ENCODE peak calls at places on chromosomes 2 and 18, in four cellular contexts. One of them, this sample, is unnamed.

GRCh38 chr2:42567806-42568429 is 514 bp upstream of the MTA3 start:
- DNase-seq in stimulated activated CD8-positive, alpha-beta memory T cell treated with anti-CD3 and anti-CD28 coated beads, Interleukin-12 subunit alpha, Interleukin-12 subunit beta, amount 100 ng/mL, for 1 hour: no peak
- DNase-seq in KG1: no peak
- DNase-seq in activated B cell treated with CpG ODN at 0.5 μM for 24 hours: peak
- DNase-seq in this sample: no peak

GRCh38 chr2:240435955-240436625 is 627 bp downstream of the GPC1 start:
- DNase-seq in stimulated activated CD8-positive, alpha-beta memory T cell treated with anti-CD3 and anti-CD28 coated beads, Interleukin-12 subunit alpha, Interleukin-12 subunit beta, amount 100 ng/mL, for 1 hour: no peak
- DNase-seq in activated B cell treated with CpG ODN at 0.5 μM for 24 hours: peak
- DNase-seq in KG1: no peak
- DNase-seq in this sample: no peak

GRCh38 chr18:61992285-61992684 is 99.5 kb upstream of the RNF152 start:
- DNase-seq in activated B cell treated with CpG ODN at 0.5 μM for 24 hours: no peak
- DNase-seq in stimulated activated CD8-positive, alpha-beta memory T cell treated with anti-CD3 and anti-CD28 coated beads, Interleukin-12 subunit alpha, Interleukin-12 subunit beta, amount 100 ng/mL, for 1 hour: no peak
- DNase-seq in KG1: no peak
- DNase-seq in this sample: no peak

GRCh38 chr2:69393963-69394362 is 6.9 kb upstream of the GFPT1 start:
- DNase-seq in stimulated activated CD8-positive, alpha-beta memory T cell treated with anti-CD3 and anti-CD28 coated beads, Interleukin-12 subunit alpha, Interleukin-12 subunit beta, amount 100 ng/mL, for 1 hour: no peak
- DNase-seq in activated B cell treated with CpG ODN at 0.5 μM for 24 hours: no peak
- DNase-seq in KG1: no peak
- DNase-seq in this sample: no peak

GRCh38 chr2:44087714-44088092 is 81.0 kb upstream of the PPM1B start:
- DNase-seq in stimulated activated CD8-positive, alpha-beta memory T cell treated with anti-CD3 and anti-CD28 coated beads, Interleukin-12 subunit alpha, Interleukin-12 subunit beta, amount 100 ng/mL, for 1 hour: no peak
- DNase-seq in KG1: no peak
- DNase-seq in activated B cell treated with CpG ODN at 0.5 μM for 24 hours: no peak
- DNase-seq in this sample: no peak

GRCh38 chr18:41954827-41955613 is at the start of gene PIK3C3:
- DNase-seq in activated B cell treated with CpG ODN at 0.5 μM for 24 hours: peak
- DNase-seq in KG1: peak
- DNase-seq in stimulated activated CD8-positive, alpha-beta memory T cell treated with anti-CD3 and anti-CD28 coated beads, Interleukin-12 subunit alpha, Interleukin-12 subunit beta, amount 100 ng/mL, for 1 hour: peak
- DNase-seq in this sample: peak

GRCh38 chr2:11348209-11348749 is 3.8 kb upstream of the ROCK2 start:
- DNase-seq in activated B cell treated with CpG ODN at 0.5 μM for 24 hours: no peak
- DNase-seq in KG1: no peak
- DNase-seq in stimulated activated CD8-positive, alpha-beta memory T cell treated with anti-CD3 and anti-CD28 coated beads, Interleukin-12 subunit alpha, Interleukin-12 subunit beta, amount 100 ng/mL, for 1 hour: no peak
- DNase-seq in this sample: no peak

GRCh38 chr2:227772197-227772661 is 26.5 kb downstream of the SCYGR8 start:
- DNase-seq in activated B cell treated with CpG ODN at 0.5 μM for 24 hours: no peak
- DNase-seq in stimulated activated CD8-positive, alpha-beta memory T cell treated with anti-CD3 and anti-CD28 coated beads, Interleukin-12 subunit alpha, Interleukin-12 subunit beta, amount 100 ng/mL, for 1 hour: no peak
- DNase-seq in KG1: no peak
- DNase-seq in this sample: no peak

GRCh38 chr2:135582383-135582782 is 51.1 kb downstream of the R3HDM1 start:
- DNase-seq in KG1: no peak
- DNase-seq in stimulated activated CD8-positive, alpha-beta memory T cell treated with anti-CD3 and anti-CD28 coated beads, Interleukin-12 subunit alpha, Interleukin-12 subunit beta, amount 100 ng/mL, for 1 hour: no peak
- DNase-seq in activated B cell treated with CpG ODN at 0.5 μM for 24 hours: no peak
- DNase-seq in this sample: no peak

GRCh38 chr2:6337123-6337830 is 528.4 kb downstream of the CMPK2 start:
- DNase-seq in stimulated activated CD8-positive, alpha-beta memory T cell treated with anti-CD3 and anti-CD28 coated beads, Interleukin-12 subunit alpha, Interleukin-12 subunit beta, amount 100 ng/mL, for 1 hour: no peak
- DNase-seq in activated B cell treated with CpG ODN at 0.5 μM for 24 hours: no peak
- DNase-seq in KG1: no peak
- DNase-seq in this sample: no peak

GRCh38 chr18:34709631-34710429 is at the start of gene DTNA:
- DNase-seq in activated B cell treated with CpG ODN at 0.5 μM for 24 hours: no peak
- DNase-seq in stimulated activated CD8-positive, alpha-beta memory T cell treated with anti-CD3 and anti-CD28 coated beads, Interleukin-12 subunit alpha, Interleukin-12 subunit beta, amount 100 ng/mL, for 1 hour: no peak
- DNase-seq in KG1: no peak
- DNase-seq in this sample: no peak

GRCh38 chr2:73823916-73824523 is 4.7 kb upstream of the STAMBP start:
- DNase-seq in KG1: peak
- DNase-seq in stimulated activated CD8-positive, alpha-beta memory T cell treated with anti-CD3 and anti-CD28 coated beads, Interleukin-12 subunit alpha, Interleukin-12 subunit beta, amount 100 ng/mL, for 1 hour: peak
- DNase-seq in activated B cell treated with CpG ODN at 0.5 μM for 24 hours: no peak
- DNase-seq in this sample: peak

GRCh38 chr18:59008302-59008974 is 131.2 kb upstream of the SEC11C start:
- DNase-seq in activated B cell treated with CpG ODN at 0.5 μM for 24 hours: no peak
- DNase-seq in KG1: no peak
- DNase-seq in stimulated activated CD8-positive, alpha-beta memory T cell treated with anti-CD3 and anti-CD28 coated beads, Interleukin-12 subunit alpha, Interleukin-12 subunit beta, amount 100 ng/mL, for 1 hour: no peak
- DNase-seq in this sample: no peak

GRCh38 chr2:174300114-174300513 is 34.6 kb upstream of the SP9 start:
- DNase-seq in KG1: no peak
- DNase-seq in activated B cell treated with CpG ODN at 0.5 μM for 24 hours: no peak
- DNase-seq in stimulated activated CD8-positive, alpha-beta memory T cell treated with anti-CD3 and anti-CD28 coated beads, Interleukin-12 subunit alpha, Interleukin-12 subunit beta, amount 100 ng/mL, for 1 hour: no peak
- DNase-seq in this sample: no peak

GRCh38 chr2:182826051-182826450 is 40.4 kb downstream of the FRZB start:
- DNase-seq in activated B cell treated with CpG ODN at 0.5 μM for 24 hours: no peak
- DNase-seq in stimulated activated CD8-positive, alpha-beta memory T cell treated with anti-CD3 and anti-CD28 coated beads, Interleukin-12 subunit alpha, Interleukin-12 subunit beta, amount 100 ng/mL, for 1 hour: no peak
- DNase-seq in KG1: no peak
- DNase-seq in this sample: no peak

GRCh38 chr2:174692256-174692830 is 71.9 kb downstream of the CHRNA1 start:
- DNase-seq in KG1: no peak
- DNase-seq in activated B cell treated with CpG ODN at 0.5 μM for 24 hours: no peak
- DNase-seq in stimulated activated CD8-positive, alpha-beta memory T cell treated with anti-CD3 and anti-CD28 coated beads, Interleukin-12 subunit alpha, Interleukin-12 subunit beta, amount 100 ng/mL, for 1 hour: no peak
- DNase-seq in this sample: no peak

GRCh38 chr2:3461781-3462492 is 57.4 kb downstream of the ADI1 start:
- DNase-seq in stimulated activated CD8-positive, alpha-beta memory T cell treated with anti-CD3 and anti-CD28 coated beads, Interleukin-12 subunit alpha, Interleukin-12 subunit beta, amount 100 ng/mL, for 1 hour: peak
- DNase-seq in activated B cell treated with CpG ODN at 0.5 μM for 24 hours: no peak
- DNase-seq in KG1: peak
- DNase-seq in this sample: no peak

GRCh38 chr2:229445013-229445412 is 173.9 kb upstream of the PID1 start:
- DNase-seq in stimulated activated CD8-positive, alpha-beta memory T cell treated with anti-CD3 and anti-CD28 coated beads, Interleukin-12 subunit alpha, Interleukin-12 subunit beta, amount 100 ng/mL, for 1 hour: no peak
- DNase-seq in activated B cell treated with CpG ODN at 0.5 μM for 24 hours: no peak
- DNase-seq in KG1: no peak
- DNase-seq in this sample: no peak

GRCh38 chr2:25164526-25164925 is 3.9 kb downstream of the POMC start:
- DNase-seq in KG1: no peak
- DNase-seq in stimulated activated CD8-positive, alpha-beta memory T cell treated with anti-CD3 and anti-CD28 coated beads, Interleukin-12 subunit alpha, Interleukin-12 subunit beta, amount 100 ng/mL, for 1 hour: no peak
- DNase-seq in activated B cell treated with CpG ODN at 0.5 μM for 24 hours: no peak
- DNase-seq in this sample: no peak

GRCh38 chr2:205169453-205169852 is 512.8 kb upstream of the NRP2 start:
- DNase-seq in activated B cell treated with CpG ODN at 0.5 μM for 24 hours: no peak
- DNase-seq in stimulated activated CD8-positive, alpha-beta memory T cell treated with anti-CD3 and anti-CD28 coated beads, Interleukin-12 subunit alpha, Interleukin-12 subunit beta, amount 100 ng/mL, for 1 hour: no peak
- DNase-seq in KG1: no peak
- DNase-seq in this sample: no peak

GRCh38 chr18:57527479-57528237 is 58.8 kb downstream of the FECH start:
- DNase-seq in stimulated activated CD8-positive, alpha-beta memory T cell treated with anti-CD3 and anti-CD28 coated beads, Interleukin-12 subunit alpha, Interleukin-12 subunit beta, amount 100 ng/mL, for 1 hour: no peak
- DNase-seq in activated B cell treated with CpG ODN at 0.5 μM for 24 hours: no peak
- DNase-seq in KG1: no peak
- DNase-seq in this sample: no peak

GRCh38 chr2:36416370-36417165 is 61.0 kb downstream of the CRIM1 start:
- DNase-seq in stimulated activated CD8-positive, alpha-beta memory T cell treated with anti-CD3 and anti-CD28 coated beads, Interleukin-12 subunit alpha, Interleukin-12 subunit beta, amount 100 ng/mL, for 1 hour: no peak
- DNase-seq in activated B cell treated with CpG ODN at 0.5 μM for 24 hours: no peak
- DNase-seq in KG1: no peak
- DNase-seq in this sample: no peak

GRCh38 chr2:26230806-26231205 is 13.6 kb downstream of the HADHA start:
- DNase-seq in KG1: no peak
- DNase-seq in stimulated activated CD8-positive, alpha-beta memory T cell treated with anti-CD3 and anti-CD28 coated beads, Interleukin-12 subunit alpha, Interleukin-12 subunit beta, amount 100 ng/mL, for 1 hour: no peak
- DNase-seq in activated B cell treated with CpG ODN at 0.5 μM for 24 hours: no peak
- DNase-seq in this sample: no peak

GRCh38 chr2:188291142-188291616 is 495 bp upstream of the GULP1 start:
- DNase-seq in activated B cell treated with CpG ODN at 0.5 μM for 24 hours: no peak
- DNase-seq in stimulated activated CD8-positive, alpha-beta memory T cell treated with anti-CD3 and anti-CD28 coated beads, Interleukin-12 subunit alpha, Interleukin-12 subunit beta, amount 100 ng/mL, for 1 hour: no peak
- DNase-seq in KG1: no peak
- DNase-seq in this sample: no peak

GRCh38 chr2:197705912-197706838 is 1.0 kb downstream of the MARS2 start:
- DNase-seq in activated B cell treated with CpG ODN at 0.5 μM for 24 hours: no peak
- DNase-seq in KG1: no peak
- DNase-seq in stimulated activated CD8-positive, alpha-beta memory T cell treated with anti-CD3 and anti-CD28 coated beads, Interleukin-12 subunit alpha, Interleukin-12 subunit beta, amount 100 ng/mL, for 1 hour: no peak
- DNase-seq in this sample: no peak

GRCh38 chr2:112640467-112640799 is 5.3 kb upstream of the SLC20A1 start:
- DNase-seq in KG1: no peak
- DNase-seq in activated B cell treated with CpG ODN at 0.5 μM for 24 hours: no peak
- DNase-seq in stimulated activated CD8-positive, alpha-beta memory T cell treated with anti-CD3 and anti-CD28 coated beads, Interleukin-12 subunit alpha, Interleukin-12 subunit beta, amount 100 ng/mL, for 1 hour: no peak
- DNase-seq in this sample: no peak

GRCh38 chr2:63983986-63984605 is 35.1 kb downstream of the VPS54 start:
- DNase-seq in stimulated activated CD8-positive, alpha-beta memory T cell treated with anti-CD3 and anti-CD28 coated beads, Interleukin-12 subunit alpha, Interleukin-12 subunit beta, amount 100 ng/mL, for 1 hour: no peak
- DNase-seq in KG1: no peak
- DNase-seq in activated B cell treated with CpG ODN at 0.5 μM for 24 hours: no peak
- DNase-seq in this sample: no peak

GRCh38 chr2:111194835-111195621 is 74.3 kb downstream of the BCL2L11 start:
- DNase-seq in stimulated activated CD8-positive, alpha-beta memory T cell treated with anti-CD3 and anti-CD28 coated beads, Interleukin-12 subunit alpha, Interleukin-12 subunit beta, amount 100 ng/mL, for 1 hour: no peak
- DNase-seq in KG1: no peak
- DNase-seq in activated B cell treated with CpG ODN at 0.5 μM for 24 hours: no peak
- DNase-seq in this sample: no peak

GRCh38 chr2:222353998-222354397 is 55.2 kb upstream of the PAX3 start:
- DNase-seq in KG1: no peak
- DNase-seq in activated B cell treated with CpG ODN at 0.5 μM for 24 hours: no peak
- DNase-seq in stimulated activated CD8-positive, alpha-beta memory T cell treated with anti-CD3 and anti-CD28 coated beads, Interleukin-12 subunit alpha, Interleukin-12 subunit beta, amount 100 ng/mL, for 1 hour: no peak
- DNase-seq in this sample: no peak

GRCh38 chr2:202267495-202267894 is 1.9 kb downstream of the NOP58 start:
- DNase-seq in KG1: no peak
- DNase-seq in activated B cell treated with CpG ODN at 0.5 μM for 24 hours: no peak
- DNase-seq in stimulated activated CD8-positive, alpha-beta memory T cell treated with anti-CD3 and anti-CD28 coated beads, Interleukin-12 subunit alpha, Interleukin-12 subunit beta, amount 100 ng/mL, for 1 hour: no peak
- DNase-seq in this sample: no peak

This sample was measured in CMK.